ENCODE peak calls at places on chromosomes 6 and 20, in seven cellular contexts. G is kidney tubule cell, P is Panc1, T is GM23248, Y is fibroblast of gingiva, O is endothelial cell, W is Kasumi-1. I is an unnamed sample.

GRCh38 chr6:53065266-53066058 is at the start of gene FBXO9:
- DNase-seq in P (no peak), G (peak), W (peak), T (peak), Y (no peak), O (peak), I (peak)

GRCh38 chr20:63653041-63653973 is at the start of gene STMN3:
- DNase-seq in W (peak), P (no peak), T (peak), O (peak), Y (peak), G (peak), I (no peak)

GRCh38 chr20:45970646-45971424 is 1.2 kb downstream of the ZNF335 start:
- DNase-seq in P (no peak), Y (no peak), T (peak), G (peak), O (no peak), W (no peak), I (peak)

GRCh38 chr20:37335642-37336368 is 10.1 kb upstream of the SRC start:
- DNase-seq in T (peak), Y (no peak), O (no peak), W (no peak), G (no peak), P (no peak), I (no peak)

GRCh38 chr6:111734068-111734825 is 128.6 kb upstream of the TRAF3IP2 start:
- DNase-seq in O (no peak), P (no peak), T (no peak), G (no peak), Y (no peak), W (no peak), I (no peak)

GRCh38 chr6:89122625-89123024 is 4.8 kb upstream of the SRSF12 start:
- DNase-seq in G (peak), P (no peak), W (peak), O (no peak), T (peak), Y (no peak), I (peak)

GRCh38 chr6:65638047-65638831 is 68.8 kb downstream of the EYS start:
- DNase-seq in W (peak), O (peak), P (no peak), G (no peak), Y (no peak), T (no peak), I (peak)

GRCh38 chr20:24993337-24994185 is 1.0 kb upstream of the APMAP start:
- DNase-seq in T (peak), O (no peak), P (no peak), Y (peak), W (peak), G (peak), I (peak)

GRCh38 chr20:17786221-17786718 is 86.5 kb downstream of the BANF2 start:
- DNase-seq in P (no peak), G (no peak), O (no peak), Y (peak), W (no peak), T (peak), I (no peak)

GRCh38 chr6:149851461-149851860 is 12.7 kb downstream of the LRP11 start:
- DNase-seq in Y (peak), P (no peak), T (peak), W (no peak), G (no peak), O (no peak), I (no peak)

GRCh38 chr6:159819932-159820640 is 20.0 kb downstream of the PNLDC1 start:
- DNase-seq in P (no peak), G (no peak), O (no peak), T (no peak), Y (no peak), W (peak), I (no peak)

GRCh38 chr20:56433221-56433879 is 21.3 kb downstream of the CASS4 start:
- DNase-seq in W (no peak), P (no peak), T (peak), G (no peak), Y (no peak), O (no peak), I (no peak)

GRCh38 chr20:38969708-38970107 is 7.6 kb downstream of the DHX35 start:
- DNase-seq in Y (no peak), O (no peak), W (no peak), P (no peak), G (peak), T (peak), I (no peak)

GRCh38 chr20:23242556-23243180 is 107.9 kb upstream of the NXT1 start:
- DNase-seq in T (no peak), O (no peak), W (no peak), G (no peak), P (no peak), Y (no peak), I (no peak)

GRCh38 chr6:82906951-82907350 is 158.7 kb downstream of the UBE3D start:
- DNase-seq in W (no peak), T (peak), O (no peak), P (no peak), G (peak), Y (peak), I (no peak)

GRCh38 chr6:41965429-41966213 is 24.0 kb upstream of the CCND3 start:
- DNase-seq in G (no peak), Y (no peak), P (no peak), W (no peak), O (peak), T (no peak), I (no peak)

GRCh38 chr6:108848116-108848868 is at the start of gene ARMC2:
- DNase-seq in T (peak), Y (peak), W (peak), O (peak), P (peak), G (peak), I (peak)

GRCh38 chr6:22364314-22364713 is 67.5 kb upstream of the PRL start:
- DNase-seq in Y (peak), P (no peak), G (peak), O (no peak), T (no peak), W (no peak), I (no peak)

GRCh38 chr6:100176951-100177710 is 183.1 kb upstream of the MCHR2 start:
- DNase-seq in W (no peak), P (no peak), T (peak), G (no peak), Y (peak), O (no peak), I (no peak)

GRCh38 chr6:168088161-168089106 is 9.4 kb upstream of the FRMD1 start:
- DNase-seq in Y (no peak), G (peak), W (no peak), T (peak), O (no peak), P (no peak), I (no peak)

GRCh38 chr6:31356216-31356945 is 598 bp downstream of the HLA-B start:
- DNase-seq in P (no peak), G (peak), Y (no peak), W (no peak), T (peak), O (peak), I (peak)

GRCh38 chr6:169725270-169726048 is 1.2 kb upstream of the PHF10 start:
- DNase-seq in G (peak), P (no peak), W (peak), O (peak), T (peak), Y (peak), I (no peak)

GRCh38 chr6:139533166-139533565 is 158.7 kb upstream of the CITED2 start:
- DNase-seq in O (no peak), P (no peak), W (no peak), G (no peak), Y (no peak), T (no peak), I (no peak)

GRCh38 chr6:145214570-145214969 is 520.8 kb downstream of the EPM2A start:
- DNase-seq in G (peak), Y (peak), P (peak), O (peak), T (peak), W (peak), I (peak)

GRCh38 chr20:18750735-18751134 is 62.8 kb upstream of the SCP2D1 start:
- DNase-seq in T (no peak), P (no peak), G (no peak), Y (no peak), O (no peak), W (no peak), I (no peak)

GRCh38 chr20:29079769-29080690 is 2177.4 kb upstream of the DEFB115 start:
- DNase-seq in O (no peak), G (no peak), Y (peak), P (peak), T (peak), W (no peak), I (no peak)

GRCh38 chr6:30790734-30791383 is 46.5 kb upstream of the IER3 start:
- DNase-seq in Y (no peak), O (no peak), T (no peak), P (no peak), W (no peak), G (no peak), I (no peak)

GRCh38 chr20:33647603-33648395 is 14.3 kb upstream of the C20orf144 start:
- DNase-seq in Y (peak), O (no peak), W (no peak), P (no peak), T (peak), G (peak), I (no peak)

GRCh38 chr6:130218136-130218535 is 4.6 kb downstream of the SAMD3 start:
- DNase-seq in O (no peak), G (no peak), T (no peak), P (no peak), Y (no peak), W (no peak), I (no peak)

GRCh38 chr20:38108438-38109024 is 56.5 kb downstream of the TGM2 start:
- DNase-seq in T (peak), G (no peak), W (no peak), O (no peak), P (no peak), Y (peak), I (no peak)

GRCh38 chr20:44576297-44576696 is 6.1 kb upstream of the PKIG start:
- DNase-seq in T (peak), W (peak), G (no peak), Y (peak), P (no peak), O (no peak), I (peak)

GRCh38 chr6:42744351-42744890 is 1.5 kb downstream of the TBCC start:
- DNase-seq in T (peak), Y (no peak), W (no peak), O (no peak), G (peak), P (no peak), I (no peak)

GRCh38 chr6:166493427-166494100 is 92.9 kb downstream of the RAMACL start:
- DNase-seq in O (no peak), G (no peak), W (no peak), P (no peak), Y (no peak), T (no peak), I (no peak)

GRCh38 chr6:40444307-40444706 is 142.9 kb downstream of the LRFN2 start:
- DNase-seq in G (no peak), T (no peak), W (no peak), P (no peak), Y (no peak), O (no peak), I (no peak)

GRCh38 chr6:134515976-134516375 is 198.1 kb upstream of the SGK1 start:
- DNase-seq in W (no peak), O (no peak), G (no peak), T (peak), P (no peak), Y (peak), I (no peak)

I was measured in NAMALWA.